ENCODE peak calls at places on chromosomes 11 and 22, in seven cellular contexts. V is heart left ventricle, I is sigmoid colon, F is IMR-90, O is body of pancreas, A is Peyer's patch, Q is spleen. P is an unnamed sample.
A peak's percentile ranks its signal among the peaks of the same experiment; 100 is the strongest.

GRCh38 chr22:29665486-29665885 is 54.3 kb upstream of the CABP7 start:
- DNase-seq in Q (no peak), F (no peak), A (peak; percentile 25), I (no peak), O (no peak), V (no peak), P (no peak)

GRCh38 chr11:113272281-113272680 is 42.1 kb upstream of the TTC12 start:
- DNase-seq in A (no peak), O (no peak), I (no peak), F (no peak), Q (no peak), V (no peak), P (no peak)

GRCh38 chr22:38309614-38310517 is 7.4 kb downstream of the CSNK1E start:
- DNase-seq in I (no peak), F (no peak), A (no peak), Q (peak; percentile 47), V (no peak), O (no peak), P (no peak)

GRCh38 chr11:17511571-17511970 is 32.6 kb downstream of the USH1C start:
- DNase-seq in F (no peak), I (no peak), A (no peak), V (no peak), O (no peak), Q (no peak), P (no peak)

GRCh38 chr22:33240901-33241300 is 182.7 kb upstream of the SYN3 start:
- DNase-seq in O (no peak), Q (no peak), I (no peak), V (no peak), F (no peak), A (no peak), P (no peak)

GRCh38 chr11:72228229-72228843 is 3.8 kb downstream of the INPPL1 start:
- DNase-seq in V (no peak), I (no peak), O (no peak), Q (peak; percentile 70), F (no peak), A (peak; percentile 46), P (no peak)

GRCh38 chr11:77188912-77189491 is 61.0 kb downstream of the MYO7A start:
- DNase-seq in Q (no peak), V (no peak), O (no peak), A (peak; percentile 58), F (no peak), I (no peak), P (no peak)

GRCh38 chr11:2270322-2271076 is at the start of gene ASCL2:
- DNase-seq in V (no peak), Q (peak; percentile 78), O (no peak), A (peak; percentile 48), F (no peak), I (no peak), P (no peak)

GRCh38 chr11:131817701-131818188 is 447.3 kb downstream of the NTM start:
- DNase-seq in F (no peak), O (no peak), A (no peak), Q (no peak), I (no peak), V (no peak), P (no peak)

GRCh38 chr22:46563381-46564083 is 26.1 kb upstream of the CELSR1 start:
- DNase-seq in A (peak; percentile 95), Q (peak; percentile 94), V (peak; percentile 76), O (peak; percentile 84), I (peak; percentile 81), F (peak; percentile 37), P (peak; percentile 71)

GRCh38 chr11:17475666-17476316 is 854 bp downstream of the ABCC8 start:
- DNase-seq in F (no peak), A (no peak), Q (no peak), O (no peak), V (no peak), I (no peak), P (no peak)

GRCh38 chr11:99352642-99353041 is 331.9 kb downstream of the CNTN5 start:
- DNase-seq in F (no peak), V (no peak), O (no peak), Q (no peak), A (no peak), I (no peak), P (no peak)

GRCh38 chr22:43998865-43999264 is 25.2 kb upstream of the PARVB start:
- DNase-seq in Q (no peak), I (no peak), V (peak; percentile 34), F (no peak), O (no peak), A (no peak), P (no peak)

GRCh38 chr11:68331338-68331947 is 19.1 kb downstream of the LRP5 start:
- DNase-seq in F (no peak), V (no peak), A (no peak), O (no peak), Q (no peak), I (no peak), P (no peak)

GRCh38 chr11:35390737-35391682 is 28.3 kb downstream of the SLC1A2 start:
- DNase-seq in O (peak; percentile 35), V (no peak), I (no peak), A (peak; percentile 48), Q (no peak), F (peak; percentile 89), P (peak; percentile 73)

GRCh38 chr11:17524221-17524620 is 20.0 kb downstream of the USH1C start:
- DNase-seq in Q (no peak), A (no peak), O (no peak), I (no peak), V (no peak), F (no peak), P (no peak)

GRCh38 chr22:46244771-46245170 is 5.3 kb downstream of the CDPF1 start:
- DNase-seq in Q (no peak), F (no peak), O (no peak), I (no peak), V (no peak), A (no peak), P (no peak)

GRCh38 chr11:73194593-73194992 is 23.5 kb upstream of the P2RY2 start:
- DNase-seq in F (no peak), I (peak; percentile 29), Q (no peak), V (no peak), O (no peak), A (peak; percentile 92), P (no peak)

GRCh38 chr11:95156133-95156731 is 66.6 kb downstream of the ENDOD1 start:
- DNase-seq in O (no peak), V (no peak), Q (no peak), I (no peak), F (no peak), A (no peak), P (no peak)

DNA sequence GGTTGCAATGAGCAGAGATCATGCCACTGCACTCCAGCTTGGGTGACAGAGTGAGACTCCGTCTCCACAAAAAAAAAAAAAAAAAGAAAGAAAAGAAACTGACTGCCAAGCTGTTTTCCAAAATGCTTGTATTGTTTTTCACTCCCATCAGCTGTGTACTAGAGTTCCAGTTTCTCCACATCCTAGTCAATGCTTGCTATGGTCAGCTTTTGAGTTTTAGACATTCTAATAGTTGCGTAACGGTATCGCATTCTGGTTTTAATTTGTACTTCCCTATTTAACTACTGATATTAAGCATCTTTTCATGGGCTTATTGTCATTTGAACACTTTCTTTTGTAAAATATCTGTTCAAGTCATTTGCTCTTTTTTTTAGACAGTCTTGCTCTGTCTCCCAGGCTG is 55.7 kb downstream of the TSPAN18 start:
- DNase-seq in A (no peak), V (no peak), I (no peak), Q (no peak), O (no peak), F (no peak), P (no peak)
- H3K27ac ChIP-seq in A (no peak overlapping the region), V (peak overlapping the region; percentile 60), I (peak overlapping the region; percentile 78), Q (no peak overlapping the region), O (no peak overlapping the region), F (no peak overlapping the region), P (no peak overlapping the region)

GRCh38 chr11:134332782-134333181 is 994 bp downstream of the GLB1L2 start:
- DNase-seq in F (no peak), O (no peak), A (no peak), V (no peak), Q (no peak), I (peak; percentile 56), P (no peak)

GRCh38 chr11:134330611-134331564 is 900 bp upstream of the GLB1L2 start:
- DNase-seq in V (no peak), F (no peak), Q (no peak), I (peak; percentile 62), A (no peak), O (no peak), P (no peak)

GRCh38 chr11:134333312-134333711 is 1.5 kb downstream of the GLB1L2 start:
- DNase-seq in O (no peak), V (no peak), A (no peak), Q (no peak), I (peak; percentile 65), F (no peak), P (no peak)

GRCh38 chr11:134331565-134332188 is at the start of gene GLB1L2:
- DNase-seq in A (peak; percentile 93), Q (peak; percentile 91), V (peak; percentile 58), I (peak; percentile 89), O (peak; percentile 83), F (no peak), P (peak; percentile 35)

GRCh38 chr11:134332189-134332631 is 422 bp downstream of the GLB1L2 start:
- DNase-seq in A (peak; percentile 54), Q (peak; percentile 85), V (no peak), O (no peak), F (no peak), I (peak; percentile 74), P (no peak)
- TF ChIP-seq POLR2A in A (no peak), Q (no peak), V (no peak), O (no peak), F (no peak), I (no peak), P (no peak)

GRCh38 chr11:65382804-65383368 is 440 bp upstream of the SLC25A45 start:
- DNase-seq in F (no peak), A (no peak), Q (peak; percentile 77), V (no peak), I (peak; percentile 83), O (peak; percentile 90), P (peak; percentile 58)

GRCh38 chr11:65384301-65384889 is 1.9 kb upstream of the SLC25A45 start:
- DNase-seq in O (no peak), V (no peak), A (no peak), Q (no peak), I (no peak), F (peak; percentile 56), P (no peak)

GRCh38 chr11:65382036-65382803 is at the start of gene SLC25A45:
- DNase-seq in O (peak; percentile 98), Q (peak; percentile 97), I (peak; percentile 98), F (peak; percentile 99), V (peak; percentile 93), A (peak; percentile 96), P (peak; percentile 78)

GRCh38 chr11:65381721-65382035 is 768 bp downstream of the SLC25A45 start:
- DNase-seq in F (no peak), I (no peak), A (no peak), Q (no peak), V (peak; percentile 68), O (no peak), P (no peak)

DNA sequence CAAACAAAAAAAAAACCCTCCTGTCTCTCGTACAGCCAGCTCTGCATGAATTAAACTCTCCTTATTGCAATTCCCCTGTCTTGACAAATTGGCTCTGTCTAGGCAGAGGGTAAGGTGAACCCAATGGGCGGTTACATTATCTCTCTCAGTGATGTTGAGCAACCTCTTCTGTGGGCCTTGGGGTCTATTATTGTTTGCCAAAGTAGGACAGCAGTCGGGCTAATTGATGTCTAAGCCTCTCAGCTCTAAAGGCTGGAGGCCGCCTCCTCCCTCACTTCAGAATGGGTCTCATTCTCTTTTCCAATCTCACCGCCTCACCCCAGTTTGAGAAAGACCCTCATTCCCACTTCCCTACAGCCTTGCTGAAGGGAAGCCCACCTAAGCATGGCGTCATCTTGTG is 1.3 kb upstream of the SLC25A45 start:
- DNase-seq in V (no peak), I (no peak), Q (no peak), A (no peak), O (no peak), F (no peak), P (no peak)
- H3K27ac ChIP-seq in V (peak overlapping the region; percentile 94), I (peak overlapping the region; percentile 99), Q (peak overlapping the region; percentile 84), A (peak overlapping the region; percentile 97), O (peak overlapping the region; percentile 97), F (peak overlapping the region; percentile 51), P (peak overlapping the region; percentile 93)

GRCh38 chr11:761526-762108 is 14.4 kb downstream of the TALDO1 start:
- DNase-seq in F (no peak), V (no peak), A (no peak), I (no peak), O (no peak), Q (no peak), P (no peak)
- TF ChIP-seq POLR2A in F (no peak), V (no peak), A (no peak), I (no peak), O (no peak), Q (no peak), P (no peak)

P was measured in A549.